ENCODE peak calls at places on chromosomes 6 and 20, in five cellular contexts. One of them, this sample, is unnamed.

GRCh38 chr20:16758459-16759160 is 10.5 kb downstream of the OTOR start:
- DNase-seq in GM13976: no peak
- DNase-seq in BJ: no peak
- DNase-seq in transverse colon: no peak
- DNase-seq in endothelial cell: no peak
- DNase-seq in this sample: no peak

GRCh38 chr6:64831680-64832079 is 875.3 kb downstream of the EYS start:
- DNase-seq in GM13976: no peak
- DNase-seq in BJ: no peak
- DNase-seq in transverse colon: no peak
- DNase-seq in endothelial cell: no peak
- DNase-seq in this sample: no peak

GRCh38 chr6:132798820-132799538 is 542 bp upstream of the SLC18B1 start:
- DNase-seq in GM13976: peak; percentile 78
- DNase-seq in BJ: no peak
- DNase-seq in transverse colon: peak; percentile 85
- DNase-seq in endothelial cell: peak; percentile 72
- DNase-seq in this sample: peak; percentile 52

GRCh38 chr6:128068110-128068460 is 167.2 kb upstream of the THEMIS start:
- DNase-seq in GM13976: no peak
- DNase-seq in BJ: no peak
- DNase-seq in transverse colon: no peak
- DNase-seq in endothelial cell: no peak
- DNase-seq in this sample: no peak

GRCh38 chr20:43975096-43975768 is 60.6 kb downstream of the TOX2 start:
- DNase-seq in GM13976: no peak
- DNase-seq in BJ: peak; percentile 56
- DNase-seq in transverse colon: no peak
- DNase-seq in endothelial cell: no peak
- DNase-seq in this sample: no peak

GRCh38 chr20:51583499-51583898 is 41.0 kb upstream of the NFATC2 start:
- DNase-seq in GM13976: no peak
- DNase-seq in BJ: no peak
- DNase-seq in transverse colon: no peak
- DNase-seq in endothelial cell: no peak
- DNase-seq in this sample: no peak

GRCh38 chr20:53364617-53365016 is 229.0 kb downstream of the ZNF217 start:
- DNase-seq in GM13976: no peak
- DNase-seq in BJ: no peak
- DNase-seq in transverse colon: no peak
- DNase-seq in endothelial cell: no peak
- DNase-seq in this sample: no peak

GRCh38 chr6:32047084-32047478 is 8.9 kb downstream of the CYP21A2 start:
- DNase-seq in GM13976: no peak
- DNase-seq in BJ: no peak
- DNase-seq in transverse colon: peak; percentile 24
- DNase-seq in endothelial cell: no peak
- DNase-seq in this sample: no peak

GRCh38 chr6:22173311-22173710 is 123.5 kb downstream of the PRL start:
- DNase-seq in GM13976: no peak
- DNase-seq in BJ: no peak
- DNase-seq in transverse colon: no peak
- DNase-seq in endothelial cell: no peak
- DNase-seq in this sample: no peak

GRCh38 chr20:9353180-9353915 is 161.0 kb upstream of the LAMP5 start:
- DNase-seq in GM13976: no peak
- DNase-seq in BJ: no peak
- DNase-seq in transverse colon: no peak
- DNase-seq in endothelial cell: no peak
- DNase-seq in this sample: no peak
- TF ChIP-seq CTCF in GM13976: no peak
- TF ChIP-seq CTCF in BJ: peak; percentile 9
- TF ChIP-seq CTCF in transverse colon: no peak
- TF ChIP-seq CTCF in endothelial cell: no peak
- TF ChIP-seq CTCF in this sample: no peak

DNA sequence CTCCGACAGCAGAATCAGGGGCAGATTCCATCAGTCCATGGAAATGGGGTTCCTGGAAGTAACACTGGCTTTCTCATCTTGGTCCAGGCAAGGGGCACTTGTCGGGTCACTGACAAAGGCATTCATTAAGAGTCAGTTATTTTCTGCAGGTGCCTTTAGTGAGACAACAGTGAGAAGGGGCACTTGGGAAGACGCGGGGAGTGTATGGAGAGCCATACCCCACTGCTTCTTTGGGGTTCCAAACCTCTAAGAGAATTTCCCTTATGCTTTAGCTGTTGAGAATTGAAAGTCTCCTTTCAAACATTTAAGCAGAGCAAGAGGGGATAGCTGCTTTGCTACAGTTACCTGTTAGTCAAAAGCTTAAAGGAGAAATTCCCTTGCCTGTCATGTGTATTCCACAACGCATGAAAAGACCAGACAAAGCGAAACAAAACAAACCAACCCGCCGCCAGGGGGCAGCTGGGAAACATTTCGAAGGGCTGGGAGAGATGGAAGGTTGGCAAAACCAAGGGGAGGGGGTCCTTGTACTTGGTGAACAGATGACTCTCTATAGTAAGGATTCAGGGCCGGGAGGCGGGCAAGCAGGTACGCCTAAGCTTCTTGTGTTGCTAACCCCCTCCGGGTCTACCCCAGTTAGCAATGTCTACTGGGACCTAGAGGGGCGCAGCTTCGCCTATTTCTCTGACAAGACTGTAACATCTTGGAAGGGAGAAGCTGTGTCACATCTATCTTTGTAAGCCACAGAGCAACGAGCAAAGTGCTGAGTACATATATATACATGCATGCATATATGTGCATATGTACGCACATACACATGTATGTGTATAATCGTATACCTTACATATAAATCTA is 474.9 kb upstream of the AGPAT4 start:
- DNase-seq in GM13976: peak; percentile 22
- DNase-seq in BJ: no peak
- DNase-seq in transverse colon: peak; percentile 14
- DNase-seq in endothelial cell: peak; percentile 85
- DNase-seq in this sample: no peak
- TF ChIP-seq CTCF in GM13976: peak; percentile 24
- TF ChIP-seq CTCF in BJ: no peak
- TF ChIP-seq CTCF in transverse colon: peak; percentile 10
- TF ChIP-seq CTCF in endothelial cell: peak; percentile 78
- TF ChIP-seq CTCF in this sample: no peak

GRCh38 chr6:68572525-68572924 is 62.6 kb upstream of the ADGRB3 start:
- DNase-seq in GM13976: peak; percentile 40
- DNase-seq in BJ: no peak
- DNase-seq in transverse colon: no peak
- DNase-seq in endothelial cell: peak; percentile 34
- DNase-seq in this sample: no peak
- TF ChIP-seq CTCF in GM13976: peak; percentile 50
- TF ChIP-seq CTCF in BJ: peak; percentile 3
- TF ChIP-seq CTCF in transverse colon: no peak
- TF ChIP-seq CTCF in endothelial cell: no peak
- TF ChIP-seq CTCF in this sample: no peak

DNA sequence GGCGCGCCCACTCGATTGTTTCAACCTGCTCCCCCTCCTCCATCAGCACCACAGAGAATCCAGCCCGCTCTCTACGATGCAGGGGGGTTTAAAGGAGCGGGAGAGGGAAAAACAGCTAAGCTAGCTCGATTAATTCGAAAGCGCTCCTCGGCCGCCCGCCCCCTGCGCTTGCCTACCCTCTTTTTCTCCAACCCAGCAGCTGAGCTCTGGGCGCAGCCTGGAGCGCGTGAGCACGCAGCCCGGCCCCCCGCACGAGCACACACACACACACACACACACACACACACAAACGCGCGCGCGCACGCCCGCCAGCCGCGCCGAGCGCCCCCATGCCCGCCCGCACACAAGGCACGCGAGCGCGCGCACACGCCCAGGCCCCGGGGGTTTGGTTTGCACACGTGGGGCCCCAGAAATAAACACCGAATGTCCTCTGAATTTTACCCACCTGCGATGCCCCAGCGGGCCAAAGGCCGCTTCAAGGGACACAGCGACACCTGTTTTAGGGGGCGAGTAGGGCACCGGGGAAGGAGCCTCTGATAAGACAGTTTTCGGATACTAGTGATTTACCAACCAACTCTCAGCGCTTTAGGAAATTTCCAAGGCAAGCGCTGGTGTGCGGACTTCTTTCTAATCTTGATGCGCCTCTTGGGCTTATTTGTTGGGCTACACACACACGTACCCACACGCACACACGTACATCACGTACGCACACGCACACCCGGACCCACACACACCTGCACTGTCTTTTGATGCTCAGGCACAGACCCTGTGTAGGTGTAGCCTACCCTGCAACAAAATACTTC is 787 bp upstream of the NRN1 start:
- DNase-seq in GM13976: peak; percentile 64
- DNase-seq in BJ: no peak
- DNase-seq in transverse colon: no peak
- DNase-seq in endothelial cell: peak; percentile 54
- DNase-seq in this sample: no peak
- TF ChIP-seq CTCF in GM13976: peak; percentile 51
- TF ChIP-seq CTCF in BJ: no peak
- TF ChIP-seq CTCF in transverse colon: no peak
- TF ChIP-seq CTCF in endothelial cell: peak; percentile 33
- TF ChIP-seq CTCF in this sample: no peak

GRCh38 chr6:56477241-56477640 is 165.4 kb downstream of the DST start:
- DNase-seq in GM13976: no peak
- DNase-seq in BJ: no peak
- DNase-seq in transverse colon: no peak
- DNase-seq in endothelial cell: no peak
- DNase-seq in this sample: no peak
- TF ChIP-seq CTCF in GM13976: no peak
- TF ChIP-seq CTCF in BJ: no peak
- TF ChIP-seq CTCF in transverse colon: no peak
- TF ChIP-seq CTCF in endothelial cell: no peak
- TF ChIP-seq CTCF in this sample: no peak

GRCh38 chr6:11427091-11427739 is 110.3 kb upstream of the TMEM170B start:
- DNase-seq in GM13976: no peak
- DNase-seq in BJ: no peak
- DNase-seq in transverse colon: no peak
- DNase-seq in endothelial cell: no peak
- DNase-seq in this sample: no peak
- TF ChIP-seq CTCF in GM13976: no peak
- TF ChIP-seq CTCF in BJ: no peak
- TF ChIP-seq CTCF in transverse colon: no peak
- TF ChIP-seq CTCF in endothelial cell: no peak
- TF ChIP-seq CTCF in this sample: no peak

GRCh38 chr20:4234128-4234527 is 218.8 kb upstream of the RNF24 start:
- DNase-seq in GM13976: no peak
- DNase-seq in BJ: no peak
- DNase-seq in transverse colon: no peak
- DNase-seq in endothelial cell: no peak
- DNase-seq in this sample: no peak

GRCh38 chr20:4235512-4236043 is 220.2 kb upstream of the RNF24 start:
- DNase-seq in GM13976: no peak
- DNase-seq in BJ: no peak
- DNase-seq in transverse colon: no peak
- DNase-seq in endothelial cell: no peak
- DNase-seq in this sample: no peak

GRCh38 chr20:4234664-4235063 is 219.3 kb upstream of the RNF24 start:
- DNase-seq in GM13976: no peak
- DNase-seq in BJ: no peak
- DNase-seq in transverse colon: no peak
- DNase-seq in endothelial cell: no peak
- DNase-seq in this sample: no peak

GRCh38 chr20:4230651-4231050 is 215.3 kb upstream of the RNF24 start:
- DNase-seq in GM13976: no peak
- DNase-seq in BJ: no peak
- DNase-seq in transverse colon: no peak
- DNase-seq in endothelial cell: no peak
- DNase-seq in this sample: no peak

GRCh38 chr20:4233520-4233919 is 218.2 kb upstream of the RNF24 start:
- DNase-seq in GM13976: no peak
- DNase-seq in BJ: no peak
- DNase-seq in transverse colon: no peak
- DNase-seq in endothelial cell: no peak
- DNase-seq in this sample: no peak
- TF ChIP-seq CTCF in GM13976: no peak
- TF ChIP-seq CTCF in BJ: peak; percentile 21
- TF ChIP-seq CTCF in transverse colon: no peak
- TF ChIP-seq CTCF in endothelial cell: no peak
- TF ChIP-seq CTCF in this sample: no peak

GRCh38 chr20:1924910-1925861 is 30.0 kb downstream of the SIRPA start:
- DNase-seq in GM13976: no peak
- DNase-seq in BJ: no peak
- DNase-seq in transverse colon: no peak
- DNase-seq in endothelial cell: no peak
- DNase-seq in this sample: no peak
- TF ChIP-seq CTCF in GM13976: no peak
- TF ChIP-seq CTCF in BJ: no peak
- TF ChIP-seq CTCF in transverse colon: no peak
- TF ChIP-seq CTCF in endothelial cell: no peak
- TF ChIP-seq CTCF in this sample: no peak